ENCODE peak calls at places on chromosomes 3 and 15, in seven cellular contexts. C is mesendoderm, J is prostate gland, A is uterus, B is ovary, F is dorsolateral prefrontal cortex, M is body of pancreas. I is an unnamed sample.

GRCh38 chr3:140719841-140720240 is 42.0 kb downstream of the TRIM42 start:
- DNase-seq in F (no peak), M (no peak), A (no peak), C (no peak), J (no peak), B (no peak), I (no peak)

GRCh38 chr3:117263735-117264134 is 554.2 kb downstream of the TUSC7 start:
- DNase-seq in A (no peak), M (no peak), F (no peak), C (no peak), J (no peak), B (no peak), I (no peak)

GRCh38 chr3:178260887-178261286 is 275.3 kb upstream of the KCNMB2 start:
- DNase-seq in B (peak; percentile 55), A (peak; percentile 46), M (peak; percentile 9), J (no peak), F (no peak), C (no peak), I (no peak)

GRCh38 chr3:150871192-150871591 is 34.0 kb downstream of the MINDY4B start:
- DNase-seq in F (no peak), M (no peak), J (no peak), C (no peak), B (no peak), A (no peak), I (no peak)

GRCh38 chr3:24296441-24297205 is 198.0 kb downstream of the THRB start:
- DNase-seq in J (no peak), C (peak; percentile 5), A (no peak), B (no peak), F (no peak), M (no peak), I (peak; percentile 24)

GRCh38 chr3:48125026-48125704 is 63.1 kb downstream of the CDC25A start:
- DNase-seq in F (no peak), M (peak; percentile 25), J (no peak), B (peak; percentile 72), C (peak; percentile 90), A (no peak), I (peak; percentile 39)

GRCh38 chr3:11379238-11379823 is 107.1 kb downstream of the ATG7 start:
- DNase-seq in F (no peak), B (no peak), M (no peak), J (peak; percentile 20), A (no peak), C (peak; percentile 37), I (peak; percentile 34)

GRCh38 chr15:70328137-70329115 is 230.7 kb upstream of the TLE3 start:
- DNase-seq in M (no peak), C (no peak), B (peak; percentile 44), F (no peak), A (peak; percentile 42), J (no peak), I (no peak)

GRCh38 chr15:52295421-52295991 is at the start of gene MYO5C:
- DNase-seq in F (no peak), C (peak; percentile 87), A (peak; percentile 74), M (peak; percentile 98), B (peak; percentile 67), J (peak; percentile 93), I (peak; percentile 97)

GRCh38 chr3:23480324-23480704 is 277.2 kb downstream of the UBE2E2 start:
- DNase-seq in M (no peak), B (no peak), F (peak; percentile 80), C (no peak), A (no peak), J (no peak), I (peak; percentile 20)

GRCh38 chr15:73524919-73525318 is 82.0 kb downstream of the REC114 start:
- DNase-seq in J (no peak), F (no peak), C (no peak), B (no peak), A (no peak), M (no peak), I (no peak)

GRCh38 chr3:187748050-187748481 is 2.8 kb upstream of the BCL6 start:
- DNase-seq in J (peak; percentile 92), C (peak; percentile 96), F (peak; percentile 92), A (peak; percentile 93), M (peak; percentile 96), B (peak; percentile 95), I (peak; percentile 77)

GRCh38 chr15:70806992-70807712 is 43.8 kb upstream of the UACA start:
- DNase-seq in J (no peak), M (peak; percentile 51), C (no peak), B (peak; percentile 81), F (no peak), A (peak; percentile 29), I (no peak)

GRCh38 chr15:87121357-87121756 is 1041.7 kb downstream of the AGBL1 start:
- DNase-seq in F (no peak), A (no peak), M (no peak), J (no peak), B (no peak), C (peak; percentile 28), I (no peak)

GRCh38 chr15:67079361-67079760 is 14.0 kb downstream of the SMAD3 start:
- DNase-seq in F (no peak), B (no peak), A (no peak), C (no peak), J (no peak), M (no peak), I (no peak)

GRCh38 chr15:67080118-67080899 is 14.9 kb downstream of the SMAD3 start:
- DNase-seq in B (peak; percentile 84), M (peak; percentile 66), J (no peak), A (no peak), C (no peak), F (no peak), I (no peak)

GRCh38 chr15:67076147-67076843 is 10.9 kb downstream of the SMAD3 start:
- DNase-seq in J (no peak), C (no peak), M (no peak), B (no peak), A (no peak), F (no peak), I (no peak)

GRCh38 chr15:67074886-67075229 is 9.5 kb downstream of the SMAD3 start:
- DNase-seq in B (no peak), M (no peak), F (no peak), J (no peak), A (no peak), C (no peak), I (no peak)

DNA sequence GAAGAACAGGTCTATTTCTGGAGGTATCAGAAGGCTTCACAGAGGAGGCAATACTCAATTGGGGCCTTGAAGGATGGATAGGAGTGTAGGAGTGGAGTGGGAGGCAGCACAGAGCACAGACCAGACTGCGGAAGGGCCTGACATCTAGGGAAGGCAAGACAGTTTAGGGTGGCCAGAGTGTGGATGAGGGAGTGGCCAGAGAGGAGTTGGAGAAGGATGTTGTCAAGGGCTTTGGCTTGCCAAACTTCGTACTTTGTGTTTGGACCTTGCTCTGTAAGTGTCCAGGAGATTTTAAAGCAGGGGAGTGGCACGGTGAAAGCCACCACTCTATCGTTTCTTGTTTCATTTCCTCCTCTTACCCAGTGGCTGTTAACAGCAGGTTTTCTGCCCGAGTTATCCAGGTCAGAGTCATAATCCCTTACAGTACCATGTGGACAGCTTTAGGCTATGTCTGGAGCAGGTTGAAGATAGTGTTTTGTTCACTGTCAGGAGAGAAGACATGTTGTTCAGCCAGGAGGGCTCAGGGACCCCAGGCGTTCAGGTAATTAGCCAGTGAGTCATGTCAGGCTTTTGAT is 12.3 kb downstream of the SMAD3 start:
- DNase-seq in M (no peak), F (no peak), C (no peak), B (no peak), A (no peak), J (no peak), I (no peak)
- H3K4me3 ChIP-seq in M (no peak overlapping the region), F (no peak overlapping the region), C (no peak overlapping the region), B (no peak overlapping the region), A (no peak overlapping the region), J (no peak overlapping the region), I (no peak overlapping the region)

DNA sequence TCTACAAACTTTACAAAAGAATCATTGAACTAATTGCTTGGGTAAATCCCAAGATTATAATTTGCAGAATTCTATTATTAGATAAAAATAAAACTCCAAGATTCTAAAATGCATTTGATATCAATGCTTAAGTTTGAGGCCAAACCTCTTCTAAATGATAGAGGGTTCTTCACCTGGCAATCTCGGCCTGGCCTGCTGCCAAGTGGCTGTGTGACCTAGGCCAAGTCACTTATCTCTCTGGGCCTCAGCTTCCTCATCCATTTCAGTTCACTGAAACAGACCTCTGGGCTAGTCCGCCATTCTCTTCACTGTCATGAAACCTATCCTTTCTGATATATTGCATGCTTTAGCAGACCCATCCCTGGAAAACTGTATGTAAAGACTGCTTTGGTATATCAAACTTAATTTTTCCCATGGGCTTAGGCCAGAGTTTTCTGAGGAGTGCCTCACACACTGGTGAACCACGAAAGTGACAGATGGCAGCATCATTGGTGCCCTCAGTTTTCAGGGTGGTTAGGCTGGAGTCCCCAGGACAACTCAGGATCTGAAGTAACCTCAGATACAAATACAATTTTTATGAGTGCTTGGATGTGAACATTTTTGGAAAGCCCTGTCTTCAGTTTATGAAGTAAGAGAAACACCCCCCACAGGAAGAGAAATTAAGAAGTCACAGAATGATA is 21.8 kb downstream of the NUDT16 start:
- DNase-seq in B (no peak), C (no peak), J (no peak), M (no peak), F (no peak), A (no peak), I (no peak)
- H3K27me3 ChIP-seq in B (no peaks in the 10 kb centered on the region), C (no peaks in the 10 kb centered on the region), J (no peaks in the 10 kb centered on the region), M (no peaks in the 10 kb centered on the region), F (no peaks in the 10 kb centered on the region), A (no peaks in the 10 kb centered on the region), I (no peaks in the 10 kb centered on the region)

DNA sequence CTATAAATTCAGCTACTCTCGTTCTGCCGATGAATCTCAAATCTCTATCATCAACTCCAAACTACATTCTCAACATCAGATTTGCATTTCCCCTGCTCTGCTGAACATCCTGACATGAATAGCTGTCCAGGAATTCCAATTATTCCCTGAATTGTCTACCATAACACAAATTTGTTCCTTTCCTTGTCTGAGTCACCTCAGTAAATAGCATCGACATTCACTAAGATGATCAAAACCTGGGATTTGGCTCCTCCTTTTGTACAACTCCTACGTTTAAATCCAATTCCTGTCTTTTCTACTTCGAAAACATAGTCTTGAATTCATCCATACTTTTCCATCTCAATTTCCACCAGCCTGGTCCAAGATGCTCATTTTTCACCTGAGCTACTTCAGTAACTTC is 107.0 kb downstream of the GREM1 start:
- DNase-seq in F (no peak), C (no peak), J (no peak), B (no peak), M (no peak), A (no peak), I (no peak)
- H3K4me3 ChIP-seq in F (no peak overlapping the region), C (no peak overlapping the region), J (no peak overlapping the region), B (no peak overlapping the region), M (no peak overlapping the region), A (no peak overlapping the region), I (no peak overlapping the region)

DNA sequence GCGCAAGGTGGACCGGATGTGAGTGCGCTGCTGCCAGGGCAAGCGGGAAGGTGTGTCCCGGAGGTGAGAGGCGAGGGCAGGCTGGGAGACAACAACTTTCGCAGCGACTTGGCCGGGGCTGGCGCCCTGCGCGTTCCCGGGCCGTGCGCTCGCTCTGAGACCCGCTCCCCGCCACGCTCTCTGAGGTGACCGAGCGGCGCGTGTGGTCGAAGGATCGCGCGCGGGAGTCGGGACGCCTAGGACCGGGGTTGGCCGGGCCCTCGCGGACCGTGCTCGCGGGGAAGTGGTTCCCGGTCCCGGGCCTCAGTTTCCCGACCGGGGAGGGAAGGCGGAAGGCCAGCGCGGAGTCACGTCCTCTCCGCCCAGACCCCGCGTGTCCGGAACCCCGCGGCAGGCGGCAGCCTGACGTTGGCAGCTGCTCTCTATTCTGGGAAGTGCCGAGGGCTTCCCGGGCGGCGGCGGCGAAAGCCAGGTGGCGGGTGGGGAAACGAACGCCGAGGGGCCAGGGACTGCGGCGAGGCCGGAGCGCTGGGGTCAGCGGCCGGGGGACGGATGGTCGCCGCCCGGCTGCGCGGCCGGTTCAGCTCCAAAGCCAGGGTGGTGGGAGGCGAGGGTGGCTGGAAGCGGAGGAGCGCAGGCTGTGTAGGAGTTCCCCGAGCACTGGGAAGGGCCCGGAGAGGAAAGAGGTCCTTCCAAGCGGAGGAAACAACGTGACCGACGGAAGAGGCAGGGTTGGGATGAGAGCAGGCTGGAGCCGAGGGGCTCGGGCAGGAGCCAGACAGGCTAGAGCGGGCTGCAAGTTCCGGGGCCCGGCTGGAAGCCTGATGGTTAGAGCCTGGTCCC is 1.0 kb upstream of the IGF2BP2 start:
- DNase-seq in F (no peak), B (peak; percentile 56), M (peak; percentile 63), J (peak; percentile 23), C (peak; percentile 88), A (peak; percentile 26), I (peak; percentile 87)
- H3K27me3 ChIP-seq in F (peaks cover 55% of the 10 kb centered on the region), B (no peaks in the 10 kb centered on the region), M (no peaks in the 10 kb centered on the region), J (no peaks in the 10 kb centered on the region), C (no peaks in the 10 kb centered on the region), A (peaks cover 15% of the 10 kb centered on the region), I (no peaks in the 10 kb centered on the region)

I was measured in H7.